ENCODE peak calls at places on chromosome 15, in nine cellular contexts. U is brain microvascular endothelial cell, V is CD14-positive monocyte, Z is Calu3, G is mesothelial cell of epicardium, Q is neural progenitor cell, B is lung, C is WTC11, R is AG04449. M is an unnamed sample.

GRCh38 chr15:31393441-31394091 is 66.9 kb downstream of the KLF13 start:
- DNase-seq in U (no peak), V (no peak), Z (no peak), G (no peak), Q (no peak), B (no peak), C (no peak), R (no peak), M (no peak)

GRCh38 chr15:37253877-37254276 is 153.5 kb upstream of the MEIS2 start:
- DNase-seq in U (no peak), V (no peak), Z (no peak), G (no peak), Q (no peak), B (no peak), C (no peak), R (peak; percentile 42), M (no peak)

GRCh38 chr15:75920079-75920478 is 16.4 kb downstream of the FBXO22 start:
- DNase-seq in U (peak; percentile 50), V (no peak), Z (no peak), G (no peak), Q (no peak), B (no peak), C (no peak), R (no peak), M (no peak)

GRCh38 chr15:79682285-79682684 is 214.5 kb downstream of the MTHFS start:
- DNase-seq in U (peak; percentile 89), V (no peak), Z (no peak), G (peak; percentile 42), Q (no peak), B (no peak), C (no peak), R (peak; percentile 59), M (no peak)

GRCh38 chr15:60237411-60237810 is 160.4 kb downstream of the ANXA2 start:
- DNase-seq in U (no peak), V (no peak), Z (no peak), G (no peak), Q (no peak), B (no peak), C (no peak), R (no peak), M (no peak)

GRCh38 chr15:57647791-57648130 is 56.1 kb downstream of the MYZAP start:
- DNase-seq in U (peak; percentile 7), V (no peak), Z (peak; percentile 50), G (no peak), Q (no peak), B (no peak), C (no peak), R (no peak), M (no peak)

GRCh38 chr15:64527263-64527984 is 67.0 kb downstream of the ZNF609 start:
- DNase-seq in U (peak; percentile 67), V (no peak), Z (no peak), G (no peak), Q (no peak), B (no peak), C (no peak), R (peak; percentile 28), M (peak; percentile 48)

GRCh38 chr15:99435761-99436346 is 129.9 kb upstream of the MEF2A start:
- DNase-seq in U (no peak), V (no peak), Z (no peak), G (no peak), Q (no peak), B (no peak), C (no peak), R (no peak), M (no peak)

GRCh38 chr15:62118446-62118964 is 46.6 kb downstream of the C2CD4B start:
- DNase-seq in U (no peak), V (no peak), Z (no peak), G (no peak), Q (no peak), B (no peak), C (no peak), R (no peak), M (no peak)

GRCh38 chr15:72092011-72092410 is 25.9 kb downstream of the MYO9A start:
- DNase-seq in U (no peak), V (no peak), Z (no peak), G (no peak), Q (no peak), B (no peak), C (no peak), R (no peak), M (no peak)

GRCh38 chr15:72086920-72087648 is 30.9 kb downstream of the MYO9A start:
- DNase-seq in U (no peak), V (no peak), Z (no peak), G (no peak), Q (no peak), B (peak; percentile 75), C (no peak), R (no peak), M (no peak)

GRCh38 chr15:72082176-72082575 is 35.8 kb downstream of the MYO9A start:
- DNase-seq in U (no peak), V (no peak), Z (no peak), G (no peak), Q (no peak), B (no peak), C (no peak), R (no peak), M (no peak)

GRCh38 chr15:72086010-72086697 is 31.8 kb downstream of the MYO9A start:
- DNase-seq in U (no peak), V (no peak), Z (no peak), G (no peak), Q (no peak), B (peak; percentile 40), C (no peak), R (no peak), M (no peak)
- TF ChIP-seq CTCF in U (no peak), V (no peak), Z (no peak), G (no peak), Q (no peak), B (no peak), C (no peak), R (no peak), M (no peak)

GRCh38 chr15:90866161-90866715 is 2.1 kb upstream of the FURIN start:
- DNase-seq in U (no peak), V (no peak), Z (no peak), G (no peak), Q (no peak), B (no peak), C (no peak), R (no peak), M (no peak)
- TF ChIP-seq CTCF in U (no peak), V (no peak), Z (no peak), G (no peak), Q (no peak), B (no peak), C (no peak), R (no peak), M (no peak)

DNA sequence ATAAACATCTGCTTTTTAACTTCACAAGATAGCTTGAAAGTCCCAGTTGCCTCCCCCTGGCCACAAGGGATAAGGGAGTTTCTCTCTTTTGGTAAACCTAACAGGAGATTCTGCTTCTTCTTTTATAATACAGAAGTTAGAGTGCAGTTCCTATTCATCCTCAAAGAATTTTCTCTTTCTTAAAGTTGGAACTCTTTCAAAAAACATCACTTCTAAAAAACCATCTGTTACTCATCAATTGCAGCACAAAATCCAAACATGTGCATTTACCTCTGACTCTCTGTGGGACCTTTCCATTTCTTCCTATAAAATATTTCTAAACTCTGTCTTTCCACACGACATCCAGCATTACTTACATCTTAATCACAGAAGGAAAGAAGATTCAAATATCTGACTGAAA is 5.1 kb downstream of the DPH6 start:
- DNase-seq in U (no peak), V (no peak), Z (no peak), G (no peak), Q (no peak), B (no peak), C (no peak), R (peak; percentile 37), M (no peak)
- TF ChIP-seq CTCF in U (no peak), V (no peak), Z (no peak), G (no peak), Q (no peak), B (no peak), C (no peak), R (no peak), M (no peak)

DNA sequence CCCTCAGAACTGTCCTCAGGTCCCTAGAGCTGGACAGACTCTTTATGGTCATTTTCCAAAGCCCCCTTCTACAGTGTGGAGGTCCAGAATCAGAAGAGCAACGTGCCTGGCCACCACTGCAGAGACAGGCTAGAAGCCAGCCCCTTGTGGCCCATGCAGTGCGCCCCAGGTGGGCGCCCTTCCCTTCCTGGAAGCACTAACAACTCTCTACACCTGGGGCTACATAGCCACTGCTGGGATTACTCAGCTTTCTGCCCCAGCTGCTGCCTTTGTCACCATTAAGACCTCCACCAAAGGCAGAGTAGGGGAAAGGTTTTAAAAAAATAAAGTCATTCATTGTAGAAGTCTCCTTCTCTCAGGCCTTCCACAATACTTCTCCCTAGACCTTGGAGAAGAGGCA is 2.3 kb downstream of the RASGRP1 start:
- DNase-seq in U (no peak), V (no peak), Z (no peak), G (no peak), Q (no peak), B (no peak), C (peak; percentile 14), R (no peak), M (no peak)
- TF ChIP-seq CTCF in U (no peak), V (no peak), Z (no peak), G (no peak), Q (no peak), B (no peak), C (no peak), R (no peak), M (no peak)

GRCh38 chr15:38647683-38648082 is 83.1 kb upstream of the RASGRP1 start:
- DNase-seq in U (no peak), V (no peak), Z (peak; percentile 28), G (no peak), Q (peak; percentile 14), B (no peak), C (no peak), R (no peak), M (no peak)
- TF ChIP-seq CTCF in U (peak; percentile 65), V (no peak), Z (no peak), G (no peak), Q (peak; percentile 45), B (no peak), C (no peak), R (peak; percentile 27), M (peak; percentile 60)